ENCODE peak calls at places on chromosomes 5 and 9, in six cellular contexts. One of them, this sample, is unnamed.

GRCh38 chr5:68180286-68181038 is 35.1 kb upstream of the PIK3R1 start:
- DNase-seq in CMK: no peak
- DNase-seq in CD4-positive, alpha-beta T cell: no peak
- DNase-seq in COR-L47: no peak
- DNase-seq in NCI-H1417 treated with DMSO at 0.1 percent for 48 hours: no peak
- DNase-seq in sciatic nerve: no peak
- DNase-seq in this sample: no peak

GRCh38 chr5:138252944-138253343 is 21.5 kb downstream of the GFRA3 start:
- DNase-seq in CMK: no peak
- DNase-seq in CD4-positive, alpha-beta T cell: no peak
- DNase-seq in COR-L47: no peak
- DNase-seq in NCI-H1417 treated with DMSO at 0.1 percent for 48 hours: no peak
- DNase-seq in sciatic nerve: no peak
- DNase-seq in this sample: no peak

GRCh38 chr5:150999704-151000452 is 20.5 kb upstream of the GPX3 start:
- DNase-seq in CMK: no peak
- DNase-seq in CD4-positive, alpha-beta T cell: no peak
- DNase-seq in COR-L47: peak; percentile 72
- DNase-seq in NCI-H1417 treated with DMSO at 0.1 percent for 48 hours: no peak
- DNase-seq in sciatic nerve: peak; percentile 82
- DNase-seq in this sample: no peak

GRCh38 chr5:76426391-76426802 is 23.3 kb downstream of the IQGAP2 start:
- DNase-seq in CMK: no peak
- DNase-seq in CD4-positive, alpha-beta T cell: no peak
- DNase-seq in COR-L47: no peak
- DNase-seq in NCI-H1417 treated with DMSO at 0.1 percent for 48 hours: no peak
- DNase-seq in sciatic nerve: no peak
- DNase-seq in this sample: no peak

GRCh38 chr5:72523960-72524582 is 16.9 kb upstream of the ZNF366 start:
- DNase-seq in CMK: peak; percentile 9
- DNase-seq in CD4-positive, alpha-beta T cell: no peak
- DNase-seq in COR-L47: peak; percentile 3
- DNase-seq in NCI-H1417 treated with DMSO at 0.1 percent for 48 hours: no peak
- DNase-seq in sciatic nerve: no peak
- DNase-seq in this sample: no peak

GRCh38 chr5:67983251-67983941 is 232.2 kb upstream of the PIK3R1 start:
- DNase-seq in CMK: no peak
- DNase-seq in CD4-positive, alpha-beta T cell: no peak
- DNase-seq in COR-L47: no peak
- DNase-seq in NCI-H1417 treated with DMSO at 0.1 percent for 48 hours: no peak
- DNase-seq in sciatic nerve: no peak
- DNase-seq in this sample: no peak

GRCh38 chr5:145521066-145521465 is 314.1 kb downstream of the PRELID2 start:
- DNase-seq in CMK: no peak
- DNase-seq in CD4-positive, alpha-beta T cell: no peak
- DNase-seq in COR-L47: no peak
- DNase-seq in NCI-H1417 treated with DMSO at 0.1 percent for 48 hours: no peak
- DNase-seq in sciatic nerve: no peak
- DNase-seq in this sample: no peak

GRCh38 chr9:136050706-136051567 is 44.2 kb downstream of the NACC2 start:
- DNase-seq in CMK: no peak
- DNase-seq in CD4-positive, alpha-beta T cell: no peak
- DNase-seq in COR-L47: no peak
- DNase-seq in NCI-H1417 treated with DMSO at 0.1 percent for 48 hours: no peak
- DNase-seq in sciatic nerve: peak; percentile 62
- DNase-seq in this sample: no peak

GRCh38 chr5:139783436-139783955 is 12.1 kb upstream of the PSD2 start:
- DNase-seq in CMK: no peak
- DNase-seq in CD4-positive, alpha-beta T cell: no peak
- DNase-seq in COR-L47: no peak
- DNase-seq in NCI-H1417 treated with DMSO at 0.1 percent for 48 hours: no peak
- DNase-seq in sciatic nerve: no peak
- DNase-seq in this sample: no peak

GRCh38 chr5:35248843-35249780 is 18.8 kb upstream of the PRLR start:
- DNase-seq in CMK: no peak
- DNase-seq in CD4-positive, alpha-beta T cell: no peak
- DNase-seq in COR-L47: no peak
- DNase-seq in NCI-H1417 treated with DMSO at 0.1 percent for 48 hours: no peak
- DNase-seq in sciatic nerve: no peak
- DNase-seq in this sample: no peak

GRCh38 chr5:175478384-175479124 is at the start of gene SFXN1:
- DNase-seq in CMK: peak; percentile 49
- DNase-seq in CD4-positive, alpha-beta T cell: peak; percentile 76
- DNase-seq in COR-L47: peak; percentile 81
- DNase-seq in NCI-H1417 treated with DMSO at 0.1 percent for 48 hours: no peak
- DNase-seq in sciatic nerve: peak; percentile 84
- DNase-seq in this sample: peak; percentile 57

GRCh38 chr9:37948417-37948980 is 44.6 kb upstream of the SLC25A51 start:
- DNase-seq in CMK: no peak
- DNase-seq in CD4-positive, alpha-beta T cell: no peak
- DNase-seq in COR-L47: no peak
- DNase-seq in NCI-H1417 treated with DMSO at 0.1 percent for 48 hours: no peak
- DNase-seq in sciatic nerve: no peak
- DNase-seq in this sample: no peak

GRCh38 chr5:133930061-133930823 is 38.2 kb downstream of the C5orf15 start:
- DNase-seq in CMK: no peak
- DNase-seq in CD4-positive, alpha-beta T cell: peak; percentile 26
- DNase-seq in COR-L47: no peak
- DNase-seq in NCI-H1417 treated with DMSO at 0.1 percent for 48 hours: no peak
- DNase-seq in sciatic nerve: no peak
- DNase-seq in this sample: peak; percentile 7

GRCh38 chr9:131838581-131839280 is 98.9 kb upstream of the RAPGEF1 start:
- DNase-seq in CMK: no peak
- DNase-seq in CD4-positive, alpha-beta T cell: no peak
- DNase-seq in COR-L47: no peak
- DNase-seq in NCI-H1417 treated with DMSO at 0.1 percent for 48 hours: no peak
- DNase-seq in sciatic nerve: no peak
- DNase-seq in this sample: no peak

GRCh38 chr9:93580654-93581380 is 4.4 kb downstream of the PHF2 start:
- DNase-seq in CMK: no peak
- DNase-seq in CD4-positive, alpha-beta T cell: no peak
- DNase-seq in COR-L47: no peak
- DNase-seq in NCI-H1417 treated with DMSO at 0.1 percent for 48 hours: no peak
- DNase-seq in sciatic nerve: no peak
- DNase-seq in this sample: no peak

GRCh38 chr9:79598562-79599345 is 27.0 kb downstream of the TLE4 start:
- DNase-seq in CMK: no peak
- DNase-seq in CD4-positive, alpha-beta T cell: no peak
- DNase-seq in COR-L47: no peak
- DNase-seq in NCI-H1417 treated with DMSO at 0.1 percent for 48 hours: no peak
- DNase-seq in sciatic nerve: no peak
- DNase-seq in this sample: no peak

GRCh38 chr5:178373711-178374110 is 141.1 kb upstream of the PHYKPL start:
- DNase-seq in CMK: no peak
- DNase-seq in CD4-positive, alpha-beta T cell: no peak
- DNase-seq in COR-L47: no peak
- DNase-seq in NCI-H1417 treated with DMSO at 0.1 percent for 48 hours: no peak
- DNase-seq in sciatic nerve: no peak
- DNase-seq in this sample: no peak

GRCh38 chr5:67190443-67190842 is 6.2 kb downstream of the CD180 start:
- DNase-seq in CMK: no peak
- DNase-seq in CD4-positive, alpha-beta T cell: no peak
- DNase-seq in COR-L47: no peak
- DNase-seq in NCI-H1417 treated with DMSO at 0.1 percent for 48 hours: no peak
- DNase-seq in sciatic nerve: no peak
- DNase-seq in this sample: no peak

This sample was measured in T-helper 9 cell.